ENCODE peak calls at places on chromosomes 13 and 19, in seven cellular contexts. O is K562, P is endothelial cell of umbilical vein, C is H1, R is HCT116, K is GM12878, M is HepG2. L is an unnamed sample.

GRCh38 chr19:29687244-29687896 is 22.1 kb downstream of the PLEKHF1 start:
- DNase-seq in O (peak; percentile 72), R (no peak), K (no peak), M (no peak), P (no peak), C (no peak), L (no peak)

GRCh38 chr19:56838930-56839664 is 1.4 kb downstream of the PEG3 start:
- DNase-seq in P (peak; percentile 16), C (no peak), O (no peak), R (no peak), M (peak; percentile 97), K (no peak), L (no peak)

GRCh38 chr19:52099497-52100138 is 4.1 kb upstream of the ZNF841 start:
- DNase-seq in K (no peak), P (no peak), O (no peak), C (no peak), R (no peak), M (peak; percentile 64), L (no peak)

GRCh38 chr13:23789576-23790346 is 99.4 kb downstream of the MIPEP start:
- DNase-seq in M (no peak), R (no peak), O (no peak), C (no peak), P (no peak), K (no peak), L (no peak)

GRCh38 chr13:102484329-102484728 is 82.5 kb upstream of the FGF14 start:
- DNase-seq in R (no peak), C (no peak), M (no peak), O (no peak), P (no peak), K (no peak), L (peak; percentile 56)

GRCh38 chr13:92843549-92843948 is 383.1 kb upstream of the GPC6 start:
- DNase-seq in P (no peak), R (no peak), M (no peak), C (no peak), K (no peak), O (no peak), L (no peak)

GRCh38 chr13:73189365-73189764 is 130.6 kb downstream of the KLF5 start:
- DNase-seq in C (no peak), P (no peak), O (no peak), M (no peak), K (no peak), R (no peak), L (no peak)

GRCh38 chr19:30054210-30054609 is 112.2 kb downstream of the URI1 start:
- DNase-seq in R (no peak), K (no peak), M (no peak), C (no peak), P (no peak), O (no peak), L (no peak)

GRCh38 chr19:10887616-10888367 is 16.4 kb downstream of the CARM1 start:
- DNase-seq in M (no peak), P (no peak), R (no peak), C (no peak), O (no peak), K (no peak), L (no peak)

GRCh38 chr13:105940882-105941281 is 594.6 kb downstream of the EFNB2 start:
- DNase-seq in K (no peak), C (no peak), P (no peak), M (no peak), R (no peak), O (no peak), L (no peak)

GRCh38 chr13:67045357-67045756 is 184.8 kb downstream of the PCDH9 start:
- DNase-seq in R (no peak), C (no peak), M (no peak), P (no peak), O (no peak), K (no peak), L (no peak)

GRCh38 chr19:39518975-39519374 is 4.0 kb downstream of the SELENOV start:
- DNase-seq in O (peak; percentile 56), R (no peak), C (no peak), M (no peak), P (no peak), K (no peak), L (peak; percentile 36)

GRCh38 chr13:88068316-88068715 is 397.1 kb downstream of the SLITRK5 start:
- DNase-seq in K (no peak), M (no peak), C (no peak), R (no peak), P (no peak), O (no peak), L (no peak)

GRCh38 chr19:46081928-46082727 is 41.3 kb upstream of the IGFL4 start:
- DNase-seq in P (peak; percentile 60), K (peak; percentile 8), O (peak; percentile 36), R (peak; percentile 48), M (peak; percentile 41), C (no peak), L (peak; percentile 80)

GRCh38 chr19:13983213-13983889 is 22.8 kb downstream of the RFX1 start:
- DNase-seq in K (no peak), R (no peak), M (no peak), C (no peak), P (no peak), O (no peak), L (no peak)

GRCh38 chr19:46618670-46619231 is 6.1 kb downstream of the PTGIR start:
- DNase-seq in O (peak; percentile 43), M (no peak), K (peak; percentile 77), C (no peak), R (no peak), P (no peak), L (no peak)

GRCh38 chr13:79445968-79446645 is 34.8 kb upstream of the NDFIP2 start:
- DNase-seq in K (no peak), O (no peak), R (no peak), M (no peak), P (no peak), C (no peak), L (peak; percentile 74)

GRCh38 chr19:35206855-35207254 is 21.7 kb downstream of the FAM187B start:
- DNase-seq in K (no peak), O (no peak), P (no peak), R (no peak), C (no peak), M (no peak), L (no peak)

GRCh38 chr19:35207391-35207871 is 21.1 kb downstream of the FAM187B start:
- DNase-seq in R (no peak), K (no peak), P (no peak), C (no peak), O (no peak), M (no peak), L (no peak)

GRCh38 chr19:35205733-35206323 is 22.7 kb downstream of the FAM187B start:
- DNase-seq in O (peak; percentile 45), M (no peak), P (no peak), C (no peak), K (no peak), R (no peak), L (no peak)

GRCh38 chr19:35204799-35205732 is 23.5 kb downstream of the FAM187B start:
- DNase-seq in M (no peak), K (peak; percentile 87), O (peak; percentile 68), C (no peak), R (no peak), P (no peak), L (peak; percentile 64)

DNA sequence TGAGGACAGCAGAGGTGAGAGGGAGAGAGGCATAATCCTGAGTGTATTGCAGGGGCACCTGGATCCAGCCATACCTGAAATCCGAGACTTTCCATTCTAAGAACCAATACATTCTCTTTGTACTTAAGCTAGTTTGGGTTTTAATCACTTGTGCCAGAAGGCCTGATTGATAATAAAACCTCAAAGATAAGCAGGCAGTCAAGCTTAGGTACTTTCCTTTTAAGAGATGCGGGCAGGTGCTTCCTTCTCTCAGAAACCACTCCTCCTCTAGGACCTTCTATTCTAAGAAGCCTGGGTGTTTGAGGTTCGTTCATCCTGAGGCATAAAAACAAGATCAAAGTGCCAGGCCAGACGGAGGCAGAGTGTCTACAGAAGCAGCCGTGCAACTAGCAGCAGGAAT is 22.2 kb downstream of the FAM187B start:
- DNase-seq in O (peak; percentile 55), C (peak; percentile 26), P (no peak), M (no peak), R (no peak), K (peak; percentile 52), L (no peak)
- H3K4me1 ChIP-seq in O (peaks cover 41% of the 10 kb centered on the region), C (peaks cover 27% of the 10 kb centered on the region), P (no peaks in the 10 kb centered on the region), M (peaks cover 8% of the 10 kb centered on the region), R (peaks cover 5% of the 10 kb centered on the region), K (peaks cover 37% of the 10 kb centered on the region), L (peaks cover 28% of the 10 kb centered on the region)

GRCh38 chr13:83183439-83184149 is 698.7 kb downstream of the SLITRK1 start:
- DNase-seq in O (no peak), P (no peak), R (no peak), M (no peak), C (no peak), K (no peak), L (no peak)
- TF ChIP-seq POLR2AphosphoS5 in O (no peak), P (no peak), R (no peak), M (no peak), C (no peak), K (no peak), L (no peak)

GRCh38 chr13:28529836-28530235 is 34.9 kb upstream of the FLT1 start:
- DNase-seq in K (no peak), R (no peak), M (no peak), C (no peak), P (no peak), O (no peak), L (no peak)

GRCh38 chr13:28531956-28532225 is 37.0 kb upstream of the FLT1 start:
- DNase-seq in M (no peak), K (no peak), O (no peak), P (no peak), C (no peak), R (no peak), L (no peak)

GRCh38 chr13:28530729-28531194 is 35.8 kb upstream of the FLT1 start:
- DNase-seq in R (no peak), M (no peak), P (no peak), O (no peak), C (no peak), K (no peak), L (no peak)

GRCh38 chr13:28532226-28533048 is 37.5 kb upstream of the FLT1 start:
- DNase-seq in P (peak; percentile 69), O (peak; percentile 91), M (no peak), C (peak; percentile 71), K (no peak), R (no peak), L (peak; percentile 72)

DNA sequence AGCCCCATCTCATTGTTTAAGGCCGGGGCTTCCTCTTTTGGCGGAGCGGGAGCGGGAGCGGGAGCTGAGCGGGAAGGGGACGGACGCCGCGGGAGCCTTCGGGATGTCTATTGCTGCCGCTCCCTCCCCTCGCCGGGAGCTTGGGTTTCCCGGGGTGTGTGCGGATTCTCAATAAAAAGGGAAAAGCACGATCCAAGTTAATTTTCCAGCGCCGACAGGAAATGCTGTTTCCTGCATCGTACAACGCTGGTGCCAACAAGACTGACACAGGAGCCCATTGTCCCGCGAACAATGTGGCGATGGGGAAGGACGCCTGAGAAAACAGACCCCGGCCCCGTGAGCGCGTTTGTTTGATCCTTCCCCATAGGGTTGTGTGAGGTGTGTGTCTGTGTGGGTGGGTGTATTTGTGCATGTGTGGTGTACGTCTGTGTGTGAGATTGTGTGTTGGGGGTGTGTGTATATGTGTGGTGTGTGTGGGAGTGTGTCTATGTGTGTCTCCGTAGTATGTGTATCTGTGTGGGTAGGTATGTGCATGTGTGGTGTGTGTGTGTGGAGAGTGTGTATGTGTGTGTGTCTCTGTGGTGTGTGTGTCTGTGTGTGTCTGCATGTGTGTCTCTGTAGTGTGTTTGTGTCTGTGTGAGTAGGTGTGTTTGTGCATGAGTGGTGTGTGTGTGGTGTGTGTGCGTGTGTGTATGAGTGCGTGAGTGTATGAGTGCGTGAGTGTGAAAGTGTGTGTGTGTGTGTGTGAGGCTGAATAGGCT is 36.4 kb upstream of the FLT1 start:
- DNase-seq in R (no peak), C (peak; percentile 81), M (no peak), K (no peak), P (peak; percentile 85), O (no peak), L (peak; percentile 89)
- TF ChIP-seq EZH2 in R (no peak), C (no peak), M (peak; percentile 90), K (no peak), P (no peak), O (no peak), L (no peak)

GRCh38 chr19:40809358-40810086 is 10.5 kb downstream of the EGLN2 start:
- DNase-seq in O (no peak), M (no peak), K (no peak), C (no peak), R (no peak), P (no peak), L (no peak)
- H3K4me1 ChIP-seq in O (peaks cover 19% of the 10 kb centered on the region), M (peaks cover 6% of the 10 kb centered on the region), K (peaks cover 14% of the 10 kb centered on the region), C (peaks cover 17% of the 10 kb centered on the region), R (peaks cover 23% of the 10 kb centered on the region), P (peaks cover 36% of the 10 kb centered on the region), L (peaks cover 33% of the 10 kb centered on the region)

L was measured in GM23338.